ENCODE peak calls at places on chromosomes 13 and 19, in six cellular contexts. One of them, this sample, is unnamed.

GRCh38 chr13:108425056-108425455 is 155.5 kb downstream of the TNFSF13B start:
- DNase-seq in tibial nerve: no peak
- DNase-seq in uterus: no peak
- DNase-seq in endothelial cell of umbilical vein: no peak
- DNase-seq in IMR-90: no peak
- DNase-seq in stomach: no peak
- DNase-seq in this sample: no peak

GRCh38 chr19:54692294-54692615 is 29.5 kb downstream of the LILRB4 start:
- DNase-seq in tibial nerve: no peak
- DNase-seq in uterus: no peak
- DNase-seq in endothelial cell of umbilical vein: no peak
- DNase-seq in IMR-90: no peak
- DNase-seq in stomach: no peak
- DNase-seq in this sample: no peak

GRCh38 chr19:7795555-7796161 is 32.6 kb downstream of the CLEC4M start:
- DNase-seq in tibial nerve: no peak
- DNase-seq in uterus: no peak
- DNase-seq in endothelial cell of umbilical vein: peak; percentile 95
- DNase-seq in IMR-90: peak; percentile 78
- DNase-seq in stomach: no peak
- DNase-seq in this sample: no peak

GRCh38 chr13:92137519-92137918 is 739.1 kb downstream of the GPC5 start:
- DNase-seq in tibial nerve: no peak
- DNase-seq in uterus: no peak
- DNase-seq in endothelial cell of umbilical vein: no peak
- DNase-seq in IMR-90: no peak
- DNase-seq in stomach: no peak
- DNase-seq in this sample: no peak

GRCh38 chr13:74438911-74439310 is 304.7 kb upstream of the KLF12 start:
- DNase-seq in tibial nerve: no peak
- DNase-seq in uterus: no peak
- DNase-seq in endothelial cell of umbilical vein: no peak
- DNase-seq in IMR-90: no peak
- DNase-seq in stomach: no peak
- DNase-seq in this sample: no peak

GRCh38 chr19:54458648-54459281 is 4.8 kb downstream of the LENG9 start:
- DNase-seq in tibial nerve: no peak
- DNase-seq in uterus: no peak
- DNase-seq in endothelial cell of umbilical vein: no peak
- DNase-seq in IMR-90: no peak
- DNase-seq in stomach: no peak
- DNase-seq in this sample: no peak

GRCh38 chr19:35901055-35901644 is 810 bp upstream of the NFKBID start:
- DNase-seq in tibial nerve: no peak
- DNase-seq in uterus: no peak
- DNase-seq in endothelial cell of umbilical vein: no peak
- DNase-seq in IMR-90: peak; percentile 51
- DNase-seq in stomach: no peak
- DNase-seq in this sample: no peak

GRCh38 chr13:86020350-86021002 is 221.3 kb upstream of the SLITRK6 start:
- DNase-seq in tibial nerve: no peak
- DNase-seq in uterus: no peak
- DNase-seq in endothelial cell of umbilical vein: no peak
- DNase-seq in IMR-90: peak; percentile 41
- DNase-seq in stomach: no peak
- DNase-seq in this sample: no peak

GRCh38 chr19:18999896-19000620 is 33.3 kb downstream of the SUGP2 start:
- DNase-seq in tibial nerve: no peak
- DNase-seq in uterus: no peak
- DNase-seq in endothelial cell of umbilical vein: no peak
- DNase-seq in IMR-90: peak; percentile 10
- DNase-seq in stomach: no peak
- DNase-seq in this sample: no peak

GRCh38 chr19:38720559-38721236 is 23.6 kb downstream of the CAPN12 start:
- DNase-seq in tibial nerve: no peak
- DNase-seq in uterus: no peak
- DNase-seq in endothelial cell of umbilical vein: no peak
- DNase-seq in IMR-90: no peak
- DNase-seq in stomach: no peak
- DNase-seq in this sample: no peak

GRCh38 chr19:35714601-35715354 is 3.0 kb upstream of the KMT2B start:
- DNase-seq in tibial nerve: no peak
- DNase-seq in uterus: no peak
- DNase-seq in endothelial cell of umbilical vein: no peak
- DNase-seq in IMR-90: no peak
- DNase-seq in stomach: no peak
- DNase-seq in this sample: no peak

GRCh38 chr13:94620286-94620896 is 18.7 kb downstream of the GPR180 start:
- DNase-seq in tibial nerve: no peak
- DNase-seq in uterus: no peak
- DNase-seq in endothelial cell of umbilical vein: peak; percentile 52
- DNase-seq in IMR-90: peak; percentile 41
- DNase-seq in stomach: no peak
- DNase-seq in this sample: no peak

DNA sequence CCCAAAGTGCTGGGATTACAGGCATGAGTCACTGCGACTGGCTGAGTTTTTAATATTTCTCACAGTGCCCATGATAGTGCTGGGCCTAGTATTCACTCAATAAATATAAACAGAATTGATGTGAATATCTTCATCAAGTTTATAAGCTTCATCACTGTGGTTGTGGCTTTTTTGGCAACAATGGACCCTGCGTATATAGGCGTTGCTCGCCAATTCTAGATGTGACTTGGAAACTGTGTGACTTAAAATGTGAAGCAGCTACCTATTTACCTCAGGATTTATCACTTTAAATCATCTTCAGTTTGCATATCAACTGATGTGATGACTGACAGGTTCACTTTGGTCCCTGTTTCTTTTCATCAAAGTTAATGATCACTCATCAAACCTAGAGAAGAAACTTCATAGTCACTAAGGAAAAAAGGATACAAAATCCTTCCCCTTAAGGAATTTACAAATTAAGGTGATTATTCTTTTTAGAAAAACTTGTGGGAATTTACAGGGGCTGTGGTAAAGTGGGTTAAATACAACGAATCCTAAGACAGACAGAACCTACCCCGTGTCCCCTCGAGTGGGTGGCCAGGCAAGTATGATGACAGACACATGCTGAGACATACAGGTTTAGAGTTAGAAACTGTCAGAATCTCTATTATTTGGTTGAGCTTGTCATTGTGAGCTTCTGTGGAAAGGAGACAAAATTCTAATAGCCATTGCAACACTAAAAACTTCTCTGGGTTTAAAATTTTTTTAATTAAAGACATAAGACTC is 101.3 kb downstream of the AKAP11 start:
- DNase-seq in tibial nerve: no peak
- DNase-seq in uterus: no peak
- DNase-seq in endothelial cell of umbilical vein: no peak
- DNase-seq in IMR-90: no peak
- DNase-seq in stomach: no peak
- DNase-seq in this sample: no peak
- H3K4me1 ChIP-seq in tibial nerve: no peaks in the 10 kb centered on the region
- H3K4me1 ChIP-seq in uterus: no peaks in the 10 kb centered on the region
- H3K4me1 ChIP-seq in endothelial cell of umbilical vein: no peaks in the 10 kb centered on the region
- H3K4me1 ChIP-seq in IMR-90: no peaks in the 10 kb centered on the region
- H3K4me1 ChIP-seq in stomach: no peaks in the 10 kb centered on the region
- H3K4me1 ChIP-seq in this sample: no peaks in the 10 kb centered on the region

DNA sequence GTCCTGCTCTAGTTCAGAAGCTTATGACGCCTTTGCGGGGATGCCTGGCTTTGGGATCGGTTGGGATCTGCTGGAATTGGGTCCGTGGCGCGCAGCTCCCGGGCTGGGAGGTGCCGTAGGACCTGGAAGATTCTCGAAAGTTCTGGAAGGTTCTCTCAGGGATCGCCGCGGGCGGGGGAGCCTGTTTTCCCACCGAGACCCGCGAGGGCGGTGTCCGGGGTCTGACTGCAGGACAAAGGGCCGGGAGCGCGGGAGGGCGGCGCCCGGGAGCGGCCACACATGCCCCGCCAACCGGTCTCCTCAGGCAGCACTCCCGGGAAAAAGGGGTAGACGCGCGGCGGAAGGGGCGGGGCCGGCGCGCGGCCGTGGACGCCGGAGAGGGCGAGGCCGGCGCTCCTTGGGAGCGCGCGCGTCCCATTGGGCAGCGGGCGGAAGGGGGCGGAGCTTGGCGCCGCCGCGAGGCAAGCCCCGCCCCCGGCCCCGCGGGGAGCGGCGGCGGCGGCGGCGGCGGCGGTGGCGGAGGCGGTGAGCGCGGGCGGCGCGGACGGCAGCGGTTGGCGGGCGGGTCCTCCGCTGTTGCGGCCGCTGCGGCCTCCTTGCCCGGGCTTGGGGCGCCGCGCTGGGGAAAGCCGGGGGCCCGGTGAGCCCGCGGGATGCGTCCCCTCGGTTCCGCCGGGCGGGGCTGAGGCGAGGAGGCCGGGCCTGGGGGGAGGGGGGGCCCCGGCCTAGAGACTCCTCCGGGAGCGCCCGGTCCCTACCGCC is 29.0 kb upstream of the NDUFS7 start:
- DNase-seq in tibial nerve: peak; percentile 83
- DNase-seq in uterus: peak; percentile 88
- DNase-seq in endothelial cell of umbilical vein: peak; percentile 88
- DNase-seq in IMR-90: peak; percentile 80
- DNase-seq in stomach: peak; percentile 93
- DNase-seq in this sample: no peak
- TF ChIP-seq POLR2A in tibial nerve: peak; percentile 41
- TF ChIP-seq POLR2A in uterus: peak; percentile 77
- TF ChIP-seq POLR2A in endothelial cell of umbilical vein: peak; percentile 93
- TF ChIP-seq POLR2A in IMR-90: peak; percentile 54
- TF ChIP-seq POLR2A in stomach: no peak
- TF ChIP-seq POLR2A in this sample: peak; percentile 69

DNA sequence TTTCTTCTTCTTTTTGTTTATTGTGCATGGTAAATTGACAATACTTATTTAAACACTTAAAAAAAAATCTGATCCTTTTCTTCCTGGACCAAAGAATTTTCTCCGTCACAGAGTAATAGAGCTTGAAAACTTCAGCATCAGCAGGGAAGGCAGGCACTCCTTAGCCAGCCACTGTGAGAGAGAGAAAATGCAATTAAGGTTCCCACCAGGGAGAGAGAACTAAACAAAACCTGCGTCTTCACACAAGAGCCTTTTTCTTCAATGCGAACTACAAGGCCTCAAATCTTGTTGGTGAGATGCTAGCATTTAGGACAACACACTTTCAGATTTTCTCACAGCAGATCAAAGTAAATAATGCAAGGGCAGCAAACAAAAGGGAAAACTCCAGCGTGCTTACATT is 80.2 kb downstream of the DACH1 start:
- DNase-seq in tibial nerve: no peak
- DNase-seq in uterus: no peak
- DNase-seq in endothelial cell of umbilical vein: no peak
- DNase-seq in IMR-90: no peak
- DNase-seq in stomach: no peak
- DNase-seq in this sample: no peak
- H3K4me1 ChIP-seq in tibial nerve: no peaks in the 10 kb centered on the region
- H3K4me1 ChIP-seq in uterus: no peaks in the 10 kb centered on the region
- H3K4me1 ChIP-seq in endothelial cell of umbilical vein: peaks cover 17% of the 10 kb centered on the region
- H3K4me1 ChIP-seq in IMR-90: no peaks in the 10 kb centered on the region
- H3K4me1 ChIP-seq in stomach: no peaks in the 10 kb centered on the region
- H3K4me1 ChIP-seq in this sample: no peaks in the 10 kb centered on the region

GRCh38 chr19:46499692-46500091 is 4.0 kb upstream of the PNMA8B start:
- DNase-seq in tibial nerve: no peak
- DNase-seq in uterus: no peak
- DNase-seq in endothelial cell of umbilical vein: no peak
- DNase-seq in IMR-90: no peak
- DNase-seq in stomach: no peak
- DNase-seq in this sample: no peak

GRCh38 chr19:46494936-46495788 is 505 bp downstream of the PNMA8B start:
- DNase-seq in tibial nerve: no peak
- DNase-seq in uterus: no peak
- DNase-seq in endothelial cell of umbilical vein: no peak
- DNase-seq in IMR-90: no peak
- DNase-seq in stomach: no peak
- DNase-seq in this sample: no peak

GRCh38 chr19:46494115-46494935 is 1.3 kb downstream of the PNMA8B start:
- DNase-seq in tibial nerve: no peak
- DNase-seq in uterus: no peak
- DNase-seq in endothelial cell of umbilical vein: no peak
- DNase-seq in IMR-90: no peak
- DNase-seq in stomach: no peak
- DNase-seq in this sample: no peak

GRCh38 chr19:46495789-46496099 is at the start of gene PNMA8B:
- DNase-seq in tibial nerve: no peak
- DNase-seq in uterus: no peak
- DNase-seq in endothelial cell of umbilical vein: no peak
- DNase-seq in IMR-90: peak; percentile 27
- DNase-seq in stomach: no peak
- DNase-seq in this sample: no peak

GRCh38 chr19:46497773-46498172 is 2.1 kb upstream of the PNMA8B start:
- DNase-seq in tibial nerve: no peak
- DNase-seq in uterus: no peak
- DNase-seq in endothelial cell of umbilical vein: no peak
- DNase-seq in IMR-90: peak; percentile 14
- DNase-seq in stomach: no peak
- DNase-seq in this sample: no peak
- TF ChIP-seq POLR2A in tibial nerve: no peak
- TF ChIP-seq POLR2A in uterus: no peak
- TF ChIP-seq POLR2A in endothelial cell of umbilical vein: no peak
- TF ChIP-seq POLR2A in IMR-90: no peak
- TF ChIP-seq POLR2A in stomach: no peak
- TF ChIP-seq POLR2A in this sample: no peak

GRCh38 chr13:50197705-50198104 is 182.5 kb downstream of the KCNRG start:
- DNase-seq in tibial nerve: no peak
- DNase-seq in uterus: no peak
- DNase-seq in endothelial cell of umbilical vein: no peak
- DNase-seq in IMR-90: peak; percentile 12
- DNase-seq in stomach: no peak
- DNase-seq in this sample: no peak

GRCh38 chr13:50195045-50195444 is 179.8 kb downstream of the KCNRG start:
- DNase-seq in tibial nerve: no peak
- DNase-seq in uterus: no peak
- DNase-seq in endothelial cell of umbilical vein: no peak
- DNase-seq in IMR-90: no peak
- DNase-seq in stomach: no peak
- DNase-seq in this sample: no peak

GRCh38 chr13:50192272-50192813 is 177.1 kb downstream of the KCNRG start:
- DNase-seq in tibial nerve: no peak
- DNase-seq in uterus: no peak
- DNase-seq in endothelial cell of umbilical vein: no peak
- DNase-seq in IMR-90: no peak
- DNase-seq in stomach: no peak
- DNase-seq in this sample: no peak

GRCh38 chr13:50198508-50198907 is 183.3 kb downstream of the KCNRG start:
- DNase-seq in tibial nerve: no peak
- DNase-seq in uterus: no peak
- DNase-seq in endothelial cell of umbilical vein: peak; percentile 39
- DNase-seq in IMR-90: peak; percentile 20
- DNase-seq in stomach: no peak
- DNase-seq in this sample: no peak

DNA sequence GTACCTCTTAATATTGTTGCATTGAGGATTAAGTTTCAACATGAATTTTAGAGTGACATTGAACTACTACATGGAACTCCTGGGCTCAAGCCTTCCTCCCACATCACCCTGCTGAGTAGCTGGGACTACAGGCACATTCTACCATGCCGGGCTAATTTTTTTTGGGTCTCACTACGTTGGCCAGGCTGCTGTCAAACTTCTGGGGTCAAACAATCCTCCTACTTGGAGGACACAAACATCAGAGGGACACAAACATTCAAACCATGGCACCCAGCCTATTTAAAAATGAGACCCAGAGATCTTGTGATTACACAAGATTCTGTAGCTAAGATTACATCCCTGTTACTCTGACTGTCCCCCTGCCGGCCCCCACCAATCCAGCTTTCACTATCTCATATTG is 180.9 kb downstream of the KCNRG start:
- DNase-seq in tibial nerve: no peak
- DNase-seq in uterus: no peak
- DNase-seq in endothelial cell of umbilical vein: no peak
- DNase-seq in IMR-90: no peak
- DNase-seq in stomach: no peak
- DNase-seq in this sample: no peak
- H3K4me1 ChIP-seq in tibial nerve: no peaks in the 10 kb centered on the region
- H3K4me1 ChIP-seq in uterus: peaks cover 4% of the 10 kb centered on the region
- H3K4me1 ChIP-seq in endothelial cell of umbilical vein: peaks cover 12% of the 10 kb centered on the region
- H3K4me1 ChIP-seq in IMR-90: no peaks in the 10 kb centered on the region
- H3K4me1 ChIP-seq in stomach: peaks cover 20% of the 10 kb centered on the region
- H3K4me1 ChIP-seq in this sample: no peaks in the 10 kb centered on the region

This sample was measured in esophagus squamous epithelium.